ENCODE peak calls at places on chromosomes 16 and 17, in nine cellular contexts. One of them, this sample, is unnamed.

GRCh38 chr17:48586355-48586924 is 3.6 kb downstream of the HOXB3 start:
- DNase-seq in Caco-2: no peak
- DNase-seq in omental fat pad: no peak
- DNase-seq in GM23338: no peak
- DNase-seq in neural crest cell: no peak
- DNase-seq in PC-3: no peak
- DNase-seq in cardiac muscle cell: no peak
- DNase-seq in RWPE1: no peak
- DNase-seq in colonic mucosa: no peak
- DNase-seq in this sample: peak; percentile 74

GRCh38 chr17:80422981-80423380 is 8.0 kb downstream of the ENDOV start:
- DNase-seq in Caco-2: no peak
- DNase-seq in omental fat pad: no peak
- DNase-seq in GM23338: no peak
- DNase-seq in neural crest cell: no peak
- DNase-seq in PC-3: no peak
- DNase-seq in cardiac muscle cell: no peak
- DNase-seq in RWPE1: no peak
- DNase-seq in colonic mucosa: no peak
- DNase-seq in this sample: no peak

GRCh38 chr16:23678430-23679273 is at the start of gene PLK1:
- DNase-seq in Caco-2: peak; percentile 90
- DNase-seq in omental fat pad: peak; percentile 59
- DNase-seq in GM23338: peak; percentile 98
- DNase-seq in neural crest cell: peak; percentile 80
- DNase-seq in PC-3: peak; percentile 89
- DNase-seq in cardiac muscle cell: peak; percentile 87
- DNase-seq in RWPE1: peak; percentile 97
- DNase-seq in colonic mucosa: peak; percentile 91
- DNase-seq in this sample: peak; percentile 96

GRCh38 chr17:45384800-45385262 is 47.8 kb downstream of the ARHGAP27 start:
- DNase-seq in Caco-2: no peak
- DNase-seq in omental fat pad: no peak
- DNase-seq in GM23338: peak; percentile 37
- DNase-seq in neural crest cell: no peak
- DNase-seq in PC-3: no peak
- DNase-seq in cardiac muscle cell: no peak
- DNase-seq in RWPE1: no peak
- DNase-seq in colonic mucosa: no peak
- DNase-seq in this sample: no peak

GRCh38 chr17:79026345-79027273 is 2.6 kb downstream of the C1QTNF1 start:
- DNase-seq in Caco-2: peak; percentile 70
- DNase-seq in omental fat pad: peak; percentile 23
- DNase-seq in GM23338: no peak
- DNase-seq in neural crest cell: no peak
- DNase-seq in PC-3: peak; percentile 95
- DNase-seq in cardiac muscle cell: peak; percentile 85
- DNase-seq in RWPE1: peak; percentile 90
- DNase-seq in colonic mucosa: peak; percentile 65
- DNase-seq in this sample: no peak

GRCh38 chr17:40556198-40556661 is 9.0 kb downstream of the CCR7 start:
- DNase-seq in Caco-2: no peak
- DNase-seq in omental fat pad: no peak
- DNase-seq in GM23338: no peak
- DNase-seq in neural crest cell: no peak
- DNase-seq in PC-3: no peak
- DNase-seq in cardiac muscle cell: no peak
- DNase-seq in RWPE1: no peak
- DNase-seq in colonic mucosa: no peak
- DNase-seq in this sample: peak; percentile 16

GRCh38 chr16:58024673-58025350 is 742 bp upstream of the MMP15 start:
- DNase-seq in Caco-2: peak; percentile 97
- DNase-seq in omental fat pad: no peak
- DNase-seq in GM23338: peak; percentile 77
- DNase-seq in neural crest cell: no peak
- DNase-seq in PC-3: no peak
- DNase-seq in cardiac muscle cell: peak; percentile 25
- DNase-seq in RWPE1: no peak
- DNase-seq in colonic mucosa: peak; percentile 94
- DNase-seq in this sample: no peak

GRCh38 chr16:85865-86264 is 7.8 kb downstream of the MPG start:
- DNase-seq in Caco-2: no peak
- DNase-seq in omental fat pad: no peak
- DNase-seq in GM23338: no peak
- DNase-seq in neural crest cell: no peak
- DNase-seq in PC-3: no peak
- DNase-seq in cardiac muscle cell: no peak
- DNase-seq in RWPE1: no peak
- DNase-seq in colonic mucosa: no peak
- DNase-seq in this sample: no peak

GRCh38 chr17:2218426-2218825 is 85.2 kb downstream of the SMG6 start:
- DNase-seq in Caco-2: no peak
- DNase-seq in omental fat pad: no peak
- DNase-seq in GM23338: no peak
- DNase-seq in neural crest cell: no peak
- DNase-seq in PC-3: peak; percentile 76
- DNase-seq in cardiac muscle cell: no peak
- DNase-seq in RWPE1: peak; percentile 95
- DNase-seq in colonic mucosa: no peak
- DNase-seq in this sample: no peak

GRCh38 chr17:7329360-7330098 is 394 bp upstream of the NEURL4 start:
- DNase-seq in Caco-2: peak; percentile 93
- DNase-seq in omental fat pad: peak; percentile 91
- DNase-seq in GM23338: peak; percentile 99
- DNase-seq in neural crest cell: peak; percentile 95
- DNase-seq in PC-3: peak; percentile 95
- DNase-seq in cardiac muscle cell: peak; percentile 99
- DNase-seq in RWPE1: peak; percentile 98
- DNase-seq in colonic mucosa: peak; percentile 99
- DNase-seq in this sample: peak; percentile 96

GRCh38 chr16:4372578-4373355 is 1.1 kb downstream of the VASN start:
- DNase-seq in Caco-2: no peak
- DNase-seq in omental fat pad: no peak
- DNase-seq in GM23338: no peak
- DNase-seq in neural crest cell: no peak
- DNase-seq in PC-3: peak; percentile 67
- DNase-seq in cardiac muscle cell: peak; percentile 64
- DNase-seq in RWPE1: peak; percentile 48
- DNase-seq in colonic mucosa: peak; percentile 41
- DNase-seq in this sample: no peak

GRCh38 chr17:77089118-77089477 is 51.7 kb upstream of the SEC14L1 start:
- DNase-seq in Caco-2: no peak
- DNase-seq in omental fat pad: no peak
- DNase-seq in GM23338: no peak
- DNase-seq in neural crest cell: no peak
- DNase-seq in PC-3: peak; percentile 32
- DNase-seq in cardiac muscle cell: no peak
- DNase-seq in RWPE1: no peak
- DNase-seq in colonic mucosa: no peak
- DNase-seq in this sample: no peak

GRCh38 chr16:89720520-89720858 is 209 bp downstream of the VPS9D1 start:
- DNase-seq in Caco-2: peak; percentile 81
- DNase-seq in omental fat pad: no peak
- DNase-seq in GM23338: peak; percentile 67
- DNase-seq in neural crest cell: no peak
- DNase-seq in PC-3: peak; percentile 42
- DNase-seq in cardiac muscle cell: no peak
- DNase-seq in RWPE1: no peak
- DNase-seq in colonic mucosa: peak; percentile 74
- DNase-seq in this sample: no peak

GRCh38 chr17:56988901-56989572 is 11.1 kb downstream of the SCPEP1 start:
- DNase-seq in Caco-2: no peak
- DNase-seq in omental fat pad: no peak
- DNase-seq in GM23338: no peak
- DNase-seq in neural crest cell: no peak
- DNase-seq in PC-3: no peak
- DNase-seq in cardiac muscle cell: no peak
- DNase-seq in RWPE1: no peak
- DNase-seq in colonic mucosa: no peak
- DNase-seq in this sample: no peak

GRCh38 chr17:5816491-5816890 is 232.2 kb upstream of the NLRP1 start:
- DNase-seq in Caco-2: no peak
- DNase-seq in omental fat pad: no peak
- DNase-seq in GM23338: no peak
- DNase-seq in neural crest cell: no peak
- DNase-seq in PC-3: no peak
- DNase-seq in cardiac muscle cell: no peak
- DNase-seq in RWPE1: no peak
- DNase-seq in colonic mucosa: no peak
- DNase-seq in this sample: no peak

DNA sequence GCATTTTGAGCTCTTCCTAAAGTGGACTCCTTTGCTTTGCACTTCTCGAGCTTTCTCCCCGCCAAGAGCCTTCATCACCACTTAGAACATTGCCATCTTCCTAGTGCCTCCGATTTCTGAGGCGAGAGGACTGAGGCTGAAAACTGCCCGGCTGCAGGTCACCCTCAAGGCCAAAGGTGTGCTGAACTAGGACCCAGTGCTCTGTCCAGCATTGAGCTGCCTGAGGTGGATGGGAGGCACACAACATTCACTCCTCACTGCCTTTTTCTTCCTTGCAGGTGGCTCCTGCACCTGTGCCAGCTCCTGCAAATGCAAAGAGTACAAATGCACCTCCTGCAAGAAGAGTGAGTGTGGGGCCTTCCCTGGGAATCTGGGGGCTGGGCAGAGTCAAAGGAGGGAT is 5.4 kb downstream of the MT1A start:
- DNase-seq in Caco-2: no peak
- DNase-seq in omental fat pad: no peak
- DNase-seq in GM23338: no peak
- DNase-seq in neural crest cell: no peak
- DNase-seq in PC-3: no peak
- DNase-seq in cardiac muscle cell: no peak
- DNase-seq in RWPE1: no peak
- DNase-seq in colonic mucosa: no peak
- DNase-seq in this sample: no peak
- TF ChIP-seq CTCF in Caco-2: no peak
- TF ChIP-seq CTCF in omental fat pad: no peak
- TF ChIP-seq CTCF in GM23338: no peak
- TF ChIP-seq CTCF in neural crest cell: peak; percentile 2
- TF ChIP-seq CTCF in PC-3: no peak
- TF ChIP-seq CTCF in cardiac muscle cell: peak; percentile 14
- TF ChIP-seq CTCF in RWPE1: no peak
- TF ChIP-seq CTCF in colonic mucosa: no peak
- TF ChIP-seq CTCF in this sample: no peak

GRCh38 chr17:17987187-17987896 is 14.7 kb downstream of the DRC3 start:
- DNase-seq in Caco-2: no peak
- DNase-seq in omental fat pad: no peak
- DNase-seq in GM23338: no peak
- DNase-seq in neural crest cell: no peak
- DNase-seq in PC-3: no peak
- DNase-seq in cardiac muscle cell: no peak
- DNase-seq in RWPE1: no peak
- DNase-seq in colonic mucosa: no peak
- DNase-seq in this sample: no peak

GRCh38 chr17:17985153-17985552 is 12.5 kb downstream of the DRC3 start:
- DNase-seq in Caco-2: no peak
- DNase-seq in omental fat pad: no peak
- DNase-seq in GM23338: no peak
- DNase-seq in neural crest cell: no peak
- DNase-seq in PC-3: no peak
- DNase-seq in cardiac muscle cell: no peak
- DNase-seq in RWPE1: no peak
- DNase-seq in colonic mucosa: no peak
- DNase-seq in this sample: no peak

GRCh38 chr17:17983376-17983775 is 10.7 kb downstream of the DRC3 start:
- DNase-seq in Caco-2: no peak
- DNase-seq in omental fat pad: no peak
- DNase-seq in GM23338: no peak
- DNase-seq in neural crest cell: no peak
- DNase-seq in PC-3: no peak
- DNase-seq in cardiac muscle cell: no peak
- DNase-seq in RWPE1: no peak
- DNase-seq in colonic mucosa: no peak
- DNase-seq in this sample: no peak

GRCh38 chr17:17983776-17984175 is 11.1 kb downstream of the DRC3 start:
- DNase-seq in Caco-2: no peak
- DNase-seq in omental fat pad: no peak
- DNase-seq in GM23338: no peak
- DNase-seq in neural crest cell: no peak
- DNase-seq in PC-3: no peak
- DNase-seq in cardiac muscle cell: no peak
- DNase-seq in RWPE1: no peak
- DNase-seq in colonic mucosa: no peak
- DNase-seq in this sample: no peak

GRCh38 chr17:17985555-17985954 is 12.9 kb downstream of the DRC3 start:
- DNase-seq in Caco-2: no peak
- DNase-seq in omental fat pad: no peak
- DNase-seq in GM23338: peak; percentile 52
- DNase-seq in neural crest cell: no peak
- DNase-seq in PC-3: no peak
- DNase-seq in cardiac muscle cell: peak; percentile 23
- DNase-seq in RWPE1: no peak
- DNase-seq in colonic mucosa: no peak
- DNase-seq in this sample: peak; percentile 64
- TF ChIP-seq CTCF in Caco-2: peak; percentile 15
- TF ChIP-seq CTCF in omental fat pad: no peak
- TF ChIP-seq CTCF in GM23338: peak; percentile 45
- TF ChIP-seq CTCF in neural crest cell: no peak
- TF ChIP-seq CTCF in PC-3: peak; percentile 59
- TF ChIP-seq CTCF in cardiac muscle cell: peak; percentile 42
- TF ChIP-seq CTCF in RWPE1: no peak
- TF ChIP-seq CTCF in colonic mucosa: no peak
- TF ChIP-seq CTCF in this sample: peak; percentile 31

DNA sequence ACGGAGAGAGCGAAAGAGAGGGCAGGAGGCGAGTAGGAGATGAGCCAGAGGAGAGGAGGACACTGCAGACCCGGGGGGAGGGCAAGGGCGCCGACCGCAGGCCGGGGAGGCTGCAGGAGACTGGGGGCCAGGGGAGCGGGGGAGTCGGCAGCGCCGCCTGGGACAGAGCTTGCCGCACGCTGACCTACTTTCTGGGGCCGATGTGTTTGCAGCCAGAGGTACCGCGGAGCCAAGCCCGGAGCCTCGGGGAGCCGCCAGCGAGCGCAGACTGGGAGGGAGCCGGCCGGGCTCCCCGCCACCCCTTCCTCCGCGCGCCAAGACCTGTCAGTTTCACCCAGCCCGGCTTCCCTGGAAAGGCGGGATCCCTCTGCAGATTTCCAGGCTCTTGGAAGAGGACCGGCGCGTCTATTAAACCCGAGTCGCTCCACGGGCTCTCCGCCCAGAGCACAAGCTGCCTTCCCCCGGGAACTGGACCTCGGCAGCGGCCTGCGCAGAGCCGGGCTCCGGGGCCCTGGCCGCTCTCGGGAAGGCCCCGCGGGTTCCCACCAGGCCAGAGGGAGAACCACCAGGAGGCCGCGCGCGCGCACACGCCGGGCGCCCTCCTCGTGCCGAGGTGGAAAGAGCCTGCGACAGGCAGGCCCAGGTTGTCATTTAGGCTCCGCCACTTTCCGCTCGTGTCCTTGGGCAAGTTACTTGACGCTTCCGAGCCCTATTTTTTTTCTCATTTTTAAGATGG is 74.5 kb downstream of the CMC2 start:
- DNase-seq in Caco-2: peak; percentile 81
- DNase-seq in omental fat pad: no peak
- DNase-seq in GM23338: peak; percentile 74
- DNase-seq in neural crest cell: peak; percentile 44
- DNase-seq in PC-3: peak; percentile 33
- DNase-seq in cardiac muscle cell: peak; percentile 91
- DNase-seq in RWPE1: no peak
- DNase-seq in colonic mucosa: peak; percentile 53
- DNase-seq in this sample: peak; percentile 54
- TF ChIP-seq CTCF in Caco-2: peak; percentile 52
- TF ChIP-seq CTCF in omental fat pad: no peak
- TF ChIP-seq CTCF in GM23338: no peak
- TF ChIP-seq CTCF in neural crest cell: peak; percentile 20
- TF ChIP-seq CTCF in PC-3: no peak
- TF ChIP-seq CTCF in cardiac muscle cell: no peak
- TF ChIP-seq CTCF in RWPE1: no peak
- TF ChIP-seq CTCF in colonic mucosa: no peak
- TF ChIP-seq CTCF in this sample: no peak

GRCh38 chr16:84207869-84208268 is 16.9 kb downstream of the ADAD2 start:
- DNase-seq in Caco-2: no peak
- DNase-seq in omental fat pad: no peak
- DNase-seq in GM23338: no peak
- DNase-seq in neural crest cell: no peak
- DNase-seq in PC-3: no peak
- DNase-seq in cardiac muscle cell: no peak
- DNase-seq in RWPE1: no peak
- DNase-seq in colonic mucosa: no peak
- DNase-seq in this sample: no peak
- TF ChIP-seq CTCF in Caco-2: no peak
- TF ChIP-seq CTCF in omental fat pad: no peak
- TF ChIP-seq CTCF in GM23338: no peak
- TF ChIP-seq CTCF in neural crest cell: no peak
- TF ChIP-seq CTCF in PC-3: no peak
- TF ChIP-seq CTCF in cardiac muscle cell: no peak
- TF ChIP-seq CTCF in RWPE1: no peak
- TF ChIP-seq CTCF in colonic mucosa: no peak
- TF ChIP-seq CTCF in this sample: no peak